ENCODE peak calls at places on chromosomes 6 and 20, in seven cellular contexts. R is stimulated activated CD4-positive, alpha-beta T cell treated with anti-CD3 and anti-CD28 coated beads, TNF-alpha, amount 100 ng/mL, for 24 hours; U is activated T-helper 1 cell treated with Interleukin-2 at 50 U/mL for 16 hours; A is pulmonary artery endothelial cell; H is left cardiac atrium; B is brain microvascular endothelial cell; K is stimulated activated CD8-positive, alpha-beta memory T cell treated with anti-CD3 and anti-CD28 coated beads, Interleukin-15, amount 100 ng/mL, for 24 hours. W is an unnamed sample.

GRCh38 chr6:158894192-158894591 is 75.0 kb upstream of the EZR start:
- DNase-seq in R (no peak), B (peak; percentile 83), H (no peak), K (no peak), A (no peak), U (no peak), W (peak; percentile 21)

GRCh38 chr6:88238901-88239300 is 72.8 kb upstream of the CNR1 start:
- DNase-seq in B (no peak), U (no peak), H (no peak), A (no peak), R (no peak), K (no peak), W (no peak)

GRCh38 chr6:146895772-146896061 is 296.9 kb downstream of the ADGB start:
- DNase-seq in H (no peak), A (no peak), K (no peak), B (no peak), R (no peak), U (no peak), W (no peak)

GRCh38 chr6:10695086-10695657 is 400 bp downstream of the PAK1IP1 start:
- DNase-seq in R (no peak), A (no peak), U (no peak), B (no peak), H (no peak), K (no peak), W (no peak)

GRCh38 chr6:156508923-156509322 is 268.3 kb upstream of the ARID1B start:
- DNase-seq in K (no peak), B (no peak), H (no peak), R (no peak), U (no peak), A (no peak), W (no peak)

GRCh38 chr20:37999526-38000263 is 33.6 kb downstream of the TTI1 start:
- DNase-seq in B (no peak), R (no peak), H (no peak), K (no peak), U (no peak), A (no peak), W (no peak)

GRCh38 chr6:139510040-139510815 is 135.8 kb upstream of the CITED2 start:
- DNase-seq in B (no peak), R (no peak), K (no peak), A (no peak), H (no peak), U (no peak), W (no peak)

GRCh38 chr20:23048283-23049200 is 930 bp downstream of the THBD start:
- DNase-seq in K (no peak), H (peak; percentile 70), R (no peak), A (no peak), U (no peak), B (no peak), W (no peak)

GRCh38 chr20:59962155-59962554 is 3.9 kb downstream of the CDH26 start:
- DNase-seq in H (no peak), U (no peak), B (no peak), K (no peak), R (no peak), A (no peak), W (no peak)

GRCh38 chr20:41618807-41619294 is 674 bp upstream of the CHD6 start:
- DNase-seq in A (no peak), U (no peak), K (no peak), R (no peak), H (no peak), B (no peak), W (no peak)

GRCh38 chr6:14170128-14170527 is 52.6 kb downstream of the CD83 start:
- DNase-seq in K (no peak), H (no peak), B (no peak), U (no peak), R (no peak), A (no peak), W (no peak)

GRCh38 chr6:13273202-13273930 is 55.0 kb downstream of the TBC1D7 start:
- DNase-seq in R (no peak), U (no peak), B (no peak), K (no peak), A (no peak), H (no peak), W (no peak)

GRCh38 chr20:53208110-53208908 is 236.2 kb downstream of the TSHZ2 start:
- DNase-seq in U (no peak), R (no peak), A (no peak), K (no peak), B (no peak), H (no peak), W (no peak)

GRCh38 chr6:14467591-14467990 is 350.0 kb downstream of the CD83 start:
- DNase-seq in K (no peak), A (no peak), U (no peak), R (no peak), H (no peak), B (no peak), W (no peak)

GRCh38 chr6:39092124-39092523 is 22.9 kb downstream of the SAYSD1 start:
- DNase-seq in A (no peak), U (no peak), B (no peak), R (no peak), H (no peak), K (no peak), W (no peak)

GRCh38 chr6:16286151-16286522 is 47.8 kb downstream of the GMPR start:
- DNase-seq in K (no peak), U (no peak), R (no peak), A (no peak), H (peak; percentile 42), B (peak; percentile 16), W (no peak)

GRCh38 chr6:64330694-64331309 is 695.2 kb downstream of the PHF3 start:
- DNase-seq in A (no peak), K (no peak), R (no peak), B (peak; percentile 14), U (no peak), H (peak; percentile 61), W (no peak)

GRCh38 chr6:134352786-134353480 is 35.0 kb upstream of the SGK1 start:
- DNase-seq in B (peak; percentile 86), A (no peak), H (no peak), K (no peak), U (no peak), R (no peak), W (no peak)

GRCh38 chr6:53854843-53855567 is 60.2 kb downstream of the LRRC1 start:
- DNase-seq in K (no peak), R (no peak), H (no peak), B (no peak), U (no peak), A (no peak), W (no peak)

GRCh38 chr6:121442591-121442990 is 7.1 kb downstream of the GJA1 start:
- DNase-seq in A (no peak), R (no peak), K (no peak), B (no peak), H (no peak), U (no peak), W (no peak)

GRCh38 chr20:50146732-50147662 is 6.5 kb downstream of the PEDS1 start:
- DNase-seq in K (peak; percentile 29), B (no peak), R (peak; percentile 47), H (peak; percentile 71), U (peak; percentile 58), A (peak; percentile 55), W (no peak)

GRCh38 chr6:154306696-154307095 is 49.9 kb downstream of the IPCEF1 start:
- DNase-seq in B (no peak), K (no peak), R (no peak), U (no peak), H (no peak), A (no peak), W (no peak)

GRCh38 chr6:3001773-3002293 is 2.1 kb downstream of the NQO2 start:
- DNase-seq in B (peak; percentile 51), H (no peak), K (no peak), R (no peak), U (no peak), A (peak; percentile 50), W (no peak)

W was measured in smooth muscle cell of the brain vasculature.